ENCODE peak calls at places on chromosomes 16 and 17, in four cellular contexts. E, R, X and O are unnamed samples. For H3K27me3, the result is how much of the 10 kb centered on the place peaks cover.

GRCh38 chr16:75198135-75198600 is 8.8 kb downstream of the CTRB2 start:
- DNase-seq in R (peak), X (no peak), E (no peak), O (no peak)

GRCh38 chr17:28426081-28426519 is 20.1 kb upstream of the SLC46A1 start:
- DNase-seq in X (no peak), R (peak), E (no peak), O (peak)

GRCh38 chr17:80941743-80942211 is 49.9 kb upstream of the CHMP6 start:
- DNase-seq in R (no peak), E (peak), X (no peak), O (no peak)

GRCh38 chr16:2022723-2023097 is 3.1 kb downstream of the NPW start:
- DNase-seq in E (no peak), X (no peak), R (no peak), O (no peak)

GRCh38 chr16:15807603-15808009 is 49.2 kb downstream of the MYH11 start:
- DNase-seq in E (peak), R (no peak), X (no peak), O (peak)

GRCh38 chr17:42276359-42276608 is at the start of gene STAT5B:
- DNase-seq in E (peak), X (peak), R (peak), O (peak)

GRCh38 chr16:24935336-24935735 is 79.8 kb downstream of the ARHGAP17 start:
- DNase-seq in X (no peak), E (no peak), R (no peak), O (no peak)

GRCh38 chr16:2177101-2177500 is 19.3 kb downstream of the CASKIN1 start:
- DNase-seq in R (no peak), X (no peak), E (no peak), O (no peak)

GRCh38 chr17:76894842-76895241 is 26.6 kb downstream of the MGAT5B start:
- DNase-seq in E (no peak), R (no peak), X (no peak), O (no peak)

GRCh38 chr16:67163164-67163902 is 1.2 kb upstream of the HSF4 start:
- DNase-seq in E (peak), R (no peak), X (no peak), O (no peak)

GRCh38 chr17:31535581-31535981 is 144.1 kb downstream of the RAB11FIP4 start:
- DNase-seq in X (no peak), R (no peak), E (no peak), O (peak)

GRCh38 chr17:80866050-80866793 is 125.4 kb upstream of the CHMP6 start:
- DNase-seq in E (peak), X (peak), R (peak), O (peak)

GRCh38 chr17:19718041-19718612 is 1.7 kb upstream of the SLC47A2 start:
- DNase-seq in E (no peak), X (no peak), R (no peak), O (no peak)

GRCh38 chr16:2296662-2297505 is 29.0 kb upstream of the RNPS1 start:
- DNase-seq in R (peak), E (peak), X (no peak), O (no peak)

GRCh38 chr17:63506627-63507026 is 16.5 kb upstream of the KCNH6 start:
- DNase-seq in R (no peak), X (no peak), E (no peak), O (no peak)

GRCh38 chr17:55764610-55765009 is 13.8 kb downstream of the PCTP start:
- DNase-seq in R (no peak), E (no peak), X (no peak), O (no peak)

GRCh38 chr17:79657861-79658810 is 47.3 kb upstream of the RBFOX3 start:
- DNase-seq in X (no peak), E (peak), R (no peak), O (no peak)

GRCh38 chr17:20955437-20956323 is 87.1 kb downstream of the USP22 start:
- DNase-seq in R (no peak), X (no peak), E (peak), O (no peak)

GRCh38 chr16:80803341-80804060 is 897 bp downstream of the CDYL2 start:
- DNase-seq in E (no peak), X (no peak), R (peak), O (peak)

GRCh38 chr16:48597563-48598392 is 12.2 kb downstream of the N4BP1 start:
- DNase-seq in R (no peak), X (no peak), E (no peak), O (no peak)

GRCh38 chr17:44778656-44779210 is 19.9 kb downstream of the ADAM11 start:
- DNase-seq in R (no peak), E (no peak), X (no peak), O (no peak)

GRCh38 chr17:19579867-19580565 is 46.4 kb downstream of the SLC47A1 start:
- DNase-seq in X (no peak), R (no peak), E (peak), O (no peak)

GRCh38 chr17:39177256-39177655 is 11.3 kb upstream of the ARL5C start:
- DNase-seq in E (no peak), X (no peak), R (no peak), O (no peak)

GRCh38 chr16:30715777-30716445 is 16.9 kb downstream of the SRCAP start:
- DNase-seq in X (no peak), R (no peak), E (no peak), O (no peak)

GRCh38 chr17:72297326-72298115 is 176.7 kb downstream of the SOX9 start:
- DNase-seq in E (no peak), X (peak), R (no peak), O (no peak)

GRCh38 chr17:11144358-11145233 is 96.4 kb upstream of the SHISA6 start:
- DNase-seq in R (peak), E (no peak), X (no peak), O (peak)

GRCh38 chr17:3712811-3713463 is 10.8 kb upstream of the HASPIN start:
- DNase-seq in X (no peak), R (no peak), E (no peak), O (no peak)

GRCh38 chr17:6477831-6478383 is 33.7 kb downstream of the PIMREG start:
- DNase-seq in X (no peak), R (no peak), E (no peak), O (no peak)

GRCh38 chr17:69141802-69142472 is at the start of gene ABCA6:
- DNase-seq in X (no peak), R (no peak), E (no peak), O (no peak)

GRCh38 chr16:23687034-23687808 is 8.5 kb downstream of the PLK1 start:
- DNase-seq in X (no peak), R (no peak), E (no peak), O (no peak)

GRCh38 chr17:28118362-28118761 is 75.9 kb downstream of the NLK start:
- DNase-seq in R (no peak), E (no peak), X (no peak), O (no peak)

DNA sequence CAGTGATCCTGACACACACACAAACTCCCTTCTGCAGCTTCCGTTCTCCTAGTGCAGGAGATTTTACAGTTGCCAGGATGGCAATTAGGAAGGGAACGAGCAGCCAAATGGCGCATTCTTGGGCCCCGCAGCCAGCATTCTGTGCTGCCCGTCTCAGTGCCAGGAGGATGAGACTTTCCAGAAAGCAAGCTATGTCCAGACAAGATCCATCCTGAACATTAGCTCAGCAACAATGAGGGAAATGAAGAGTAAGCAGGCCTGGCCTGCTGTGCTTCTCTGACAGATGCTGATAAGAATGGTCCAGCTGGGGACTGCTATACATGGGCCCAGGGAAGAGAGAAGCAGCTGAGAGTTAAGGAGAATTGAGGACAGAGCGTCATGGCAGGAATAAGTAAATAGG is 16.5 kb downstream of the SPPL2C start:
- DNase-seq in R (no peak), E (no peak), X (no peak), O (no peak)
- H3K27me3 ChIP-seq in R (under half), E (under half), X (under half), O (half or more)

GRCh38 chr17:4771519-4772234 is at the start of gene TM4SF5:
- DNase-seq in E (no peak), X (no peak), R (peak), O (peak)
- TF ChIP-seq EP300 in E (no peak), X (no peak), R (no peak), O (no peak)

GRCh38 chr17:29620271-29620670 is 2.4 kb downstream of the CORO6 start:
- DNase-seq in X (no peak), R (no peak), E (no peak), O (no peak)
- H3K27me3 ChIP-seq in X (under half), R (under half), E (under half), O (under half)

GRCh38 chr17:61492759-61493526 is 40.7 kb downstream of the TBX4 start:
- DNase-seq in E (no peak), R (no peak), X (no peak), O (no peak)
- TF ChIP-seq EP300 in E (no peak), R (no peak), X (no peak), O (no peak)

DNA sequence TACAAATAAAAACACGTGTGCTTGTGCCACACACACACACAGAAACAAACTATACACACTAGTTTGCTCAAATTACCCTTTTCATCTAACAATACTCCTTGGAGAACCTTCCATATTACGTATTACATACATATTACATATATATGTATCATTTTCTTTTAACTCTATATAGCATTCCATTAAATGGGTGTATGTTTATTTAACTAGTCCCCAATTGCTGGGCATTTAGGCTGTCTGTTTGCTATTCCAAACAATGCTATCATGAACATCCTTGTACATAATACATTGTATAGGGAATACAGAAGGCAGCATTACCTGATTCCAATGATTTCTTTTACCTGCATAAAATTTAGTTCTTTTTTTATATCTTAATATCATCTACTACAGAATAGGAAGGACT is 73.1 kb downstream of the SKAP1 start:
- DNase-seq in E (no peak), R (no peak), X (no peak), O (no peak)
- H3K27me3 ChIP-seq in E (under half), R (under half), X (under half), O (under half)

GRCh38 chr17:66952031-66952524 is 12.4 kb upstream of the CACNG4 start:
- DNase-seq in X (no peak), R (peak), E (no peak), O (peak)
- TF ChIP-seq EP300 in X (no peak), R (no peak), E (no peak), O (no peak)

GRCh38 chr16:974001-974601 is 3.3 kb upstream of the LMF1 start:
- DNase-seq in X (no peak), R (no peak), E (no peak), O (peak)
- H3K27me3 ChIP-seq in X (under half), R (under half), E (under half), O (under half)